ENCODE peak calls at places on chromosomes 4 and X, in nine cellular contexts. C is mesothelial cell of epicardium, L is colonic mucosa, I is AG09319, D is brain microvascular endothelial cell, K is fibroblast of mammary gland, V is OCI-LY7, H is left lung, U is fibroblast of villous mesenchyme. M is an unnamed sample.

GRCh38 chrX:134172588-134173259 is 64.3 kb upstream of the CCDC160 start:
- DNase-seq in C (peak), L (no peak), I (no peak), D (no peak), K (no peak), V (no peak), H (peak), U (peak), M (peak)

GRCh38 chrX:70289793-70290770 is at the start of the genes KIF4A and PDZD11:
- DNase-seq in C (peak), L (peak), I (peak), D (peak), K (peak), V (peak), H (peak), U (peak), M (peak)

GRCh38 chr4:174553828-174554227 is 31.5 kb upstream of the HPGD start:
- DNase-seq in C (no peak), L (no peak), I (peak), D (no peak), K (peak), V (no peak), H (no peak), U (peak), M (no peak)

GRCh38 chr4:146852365-146852764 is 93.3 kb downstream of the TTC29 start:
- DNase-seq in C (no peak), L (no peak), I (no peak), D (no peak), K (no peak), V (no peak), H (no peak), U (no peak), M (no peak)

GRCh38 chrX:43969504-43970501 is 3.4 kb downstream of the NDP start:
- DNase-seq in C (no peak), L (no peak), I (no peak), D (peak), K (peak), V (no peak), H (no peak), U (peak), M (no peak)

GRCh38 chr4:146981651-146982050 is 36.0 kb upstream of the TTC29 start:
- DNase-seq in C (no peak), L (no peak), I (no peak), D (peak), K (peak), V (no peak), H (no peak), U (peak), M (no peak)

GRCh38 chr4:87543835-87544461 is 14.8 kb upstream of the SPARCL1 start:
- DNase-seq in C (no peak), L (no peak), I (peak), D (peak), K (peak), V (no peak), H (no peak), U (peak), M (no peak)

GRCh38 chr4:5204781-5205180 is 153.5 kb downstream of the STK32B start:
- DNase-seq in C (no peak), L (peak), I (no peak), D (no peak), K (peak), V (no peak), H (no peak), U (no peak), M (no peak)

GRCh38 chr4:3074846-3075651 is 568 bp downstream of the HTT start:
- DNase-seq in C (peak), L (peak), I (no peak), D (peak), K (peak), V (peak), H (peak), U (peak), M (peak)

GRCh38 chr4:128310266-128310697 is 22.7 kb upstream of the PGRMC2 start:
- DNase-seq in C (no peak), L (peak), I (no peak), D (no peak), K (peak), V (no peak), H (no peak), U (peak), M (no peak)

GRCh38 chrX:134026732-134027311 is 41.4 kb upstream of the GPC3 start:
- DNase-seq in C (peak), L (peak), I (peak), D (peak), K (peak), V (no peak), H (no peak), U (peak), M (peak)

GRCh38 chr4:30656828-30657227 is 63.3 kb upstream of the PCDH7 start:
- DNase-seq in C (no peak), L (no peak), I (no peak), D (no peak), K (no peak), V (no peak), H (no peak), U (no peak), M (no peak)

GRCh38 chr4:114479595-114479994 is 119.0 kb upstream of the UGT8 start:
- DNase-seq in C (no peak), L (no peak), I (no peak), D (no peak), K (no peak), V (no peak), H (no peak), U (no peak), M (no peak)

GRCh38 chr4:68904786-68905185 is 46.8 kb downstream of the UGT2A3 start:
- DNase-seq in C (no peak), L (peak), I (no peak), D (no peak), K (no peak), V (no peak), H (no peak), U (no peak), M (peak)

GRCh38 chr4:173522874-173523395 is 7.1 kb downstream of the HAND2 start:
- DNase-seq in C (no peak), L (no peak), I (no peak), D (no peak), K (peak), V (no peak), H (no peak), U (peak), M (no peak)

GRCh38 chr4:17324431-17324830 is 187.5 kb downstream of the QDPR start:
- DNase-seq in C (no peak), L (peak), I (peak), D (peak), K (peak), V (peak), H (no peak), U (peak), M (peak)

GRCh38 chr4:17546678-17547077 is 30.3 kb upstream of the LAP3 start:
- DNase-seq in C (no peak), L (no peak), I (no peak), D (no peak), K (no peak), V (no peak), H (no peak), U (no peak), M (no peak)

GRCh38 chrX:53654378-53654777 is 32.1 kb downstream of the HUWE1 start:
- DNase-seq in C (no peak), L (no peak), I (no peak), D (no peak), K (no peak), V (no peak), H (no peak), U (peak), M (no peak)

GRCh38 chr4:20266215-20267082 is 14.7 kb downstream of the SLIT2 start:
- DNase-seq in C (no peak), L (no peak), I (no peak), D (no peak), K (no peak), V (no peak), H (no peak), U (no peak), M (no peak)

DNA sequence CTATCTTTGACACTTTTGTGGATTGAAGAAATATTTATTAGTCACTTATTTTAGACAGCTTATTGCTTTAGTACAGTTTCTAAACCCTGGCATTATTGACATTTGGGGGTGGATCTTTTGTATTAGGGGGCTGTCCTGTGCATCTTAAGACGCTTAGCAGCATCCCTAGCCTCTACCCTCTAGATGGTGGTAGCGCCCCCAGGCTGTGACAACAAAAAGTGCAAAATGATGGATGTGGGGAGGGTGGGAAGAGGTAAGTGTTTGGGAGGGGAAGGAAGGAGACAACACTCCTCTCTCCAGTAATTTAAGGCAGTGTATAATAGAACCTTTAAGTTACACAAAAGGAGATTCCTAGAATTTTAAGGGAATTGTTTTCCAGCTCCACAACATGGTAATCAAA is 1210.6 kb downstream of the C4orf33 start:
- DNase-seq in C (no peak), L (no peak), I (no peak), D (no peak), K (no peak), V (no peak), H (no peak), U (no peak), M (no peak)
- TF ChIP-seq CTCF in C (no peak), L (no peak), I (no peak), D (peak), K (no peak), V (peak), H (no peak), U (no peak), M (no peak)

GRCh38 chr4:92996533-92996932 is 692.8 kb downstream of the GRID2 start:
- DNase-seq in C (no peak), L (no peak), I (no peak), D (no peak), K (no peak), V (no peak), H (no peak), U (no peak), M (no peak)
- TF ChIP-seq CTCF in C (no peak), L (no peak), I (no peak), D (no peak), K (no peak), V (no peak), H (no peak), U (no peak), M (no peak)

GRCh38 chr4:106140601-106141000 is 175.4 kb downstream of the TBCK start:
- DNase-seq in C (no peak), L (no peak), I (no peak), D (no peak), K (no peak), V (no peak), H (no peak), U (no peak), M (no peak)
- TF ChIP-seq CTCF in C (no peak), L (no peak), I (peak), D (no peak), K (no peak), V (no peak), H (no peak), U (no peak), M (no peak)

GRCh38 chrX:26783512-26784225 is 567.7 kb downstream of the MAGEB5 start:
- DNase-seq in C (no peak), L (peak), I (peak), D (peak), K (peak), V (peak), H (no peak), U (peak), M (peak)

GRCh38 chrX:26778320-26778888 is 562.4 kb downstream of the MAGEB5 start:
- DNase-seq in C (no peak), L (no peak), I (no peak), D (no peak), K (peak), V (peak), H (no peak), U (no peak), M (no peak)
- TF ChIP-seq CTCF in C (peak), L (no peak), I (no peak), D (peak), K (peak), V (peak), H (no peak), U (no peak), M (no peak)

GRCh38 chrX:123971963-123972362 is 10.5 kb downstream of the STAG2 start:
- DNase-seq in C (no peak), L (no peak), I (no peak), D (no peak), K (peak), V (no peak), H (no peak), U (peak), M (no peak)

GRCh38 chrX:123975180-123975579 is 13.7 kb downstream of the STAG2 start:
- DNase-seq in C (no peak), L (no peak), I (no peak), D (no peak), K (peak), V (no peak), H (no peak), U (no peak), M (no peak)

DNA sequence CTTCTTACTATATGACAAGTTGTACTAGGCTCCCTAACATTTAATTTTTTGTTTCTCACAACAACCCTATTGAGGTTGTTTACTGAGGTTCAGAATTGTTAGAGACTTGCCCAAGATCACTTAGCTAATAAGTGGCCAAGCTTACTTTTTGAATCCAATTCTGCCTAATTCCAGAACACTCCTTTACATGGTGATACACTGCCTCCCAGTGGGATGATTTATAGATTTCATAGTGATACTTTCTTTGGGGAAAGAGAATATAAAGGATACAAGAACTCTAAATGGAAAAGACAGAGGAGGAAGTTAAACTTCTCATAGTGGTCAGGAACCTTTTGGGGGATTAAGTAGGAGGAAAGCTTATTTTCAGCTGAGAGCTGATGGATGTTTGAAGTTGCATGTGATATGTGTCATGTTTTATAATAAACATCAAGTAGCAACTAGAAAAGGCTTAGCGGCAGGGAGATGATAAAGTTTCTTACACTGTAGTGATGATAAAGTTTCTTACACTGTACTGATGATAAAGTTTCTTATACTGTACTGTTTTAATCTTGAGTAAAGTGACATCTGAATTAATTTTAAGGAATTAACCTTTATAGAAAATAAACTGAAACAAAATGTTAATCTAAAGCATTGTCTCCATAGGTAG is 15.3 kb downstream of the STAG2 start:
- DNase-seq in C (no peak), L (no peak), I (no peak), D (no peak), K (peak), V (peak), H (no peak), U (peak), M (no peak)
- TF ChIP-seq CTCF in C (no peak), L (no peak), I (peak), D (peak), K (peak), V (peak), H (peak), U (peak), M (no peak)

DNA sequence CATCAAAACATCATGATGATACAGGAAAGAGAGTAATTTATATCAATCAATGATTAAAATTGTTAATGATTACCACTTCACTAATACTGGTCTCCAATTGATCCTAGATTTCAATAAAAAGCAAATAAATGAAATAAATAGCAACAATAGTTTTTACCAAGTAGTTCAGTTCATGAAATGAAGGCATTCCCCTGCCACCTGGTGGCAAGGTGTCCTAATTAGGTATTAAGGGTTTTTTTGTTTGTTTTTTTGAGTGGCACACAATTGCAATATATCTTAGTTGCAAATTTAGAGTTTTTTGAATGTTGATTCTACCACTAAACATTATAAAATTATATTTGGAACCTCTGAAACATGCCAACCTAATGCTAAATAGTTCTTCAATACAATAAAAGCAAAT is 157.4 kb upstream of the PDE5A start:
- DNase-seq in C (no peak), L (no peak), I (no peak), D (peak), K (peak), V (no peak), H (no peak), U (peak), M (no peak)
- TF ChIP-seq CTCF in C (no peak), L (peak), I (peak), D (peak), K (peak), V (peak), H (peak), U (peak), M (no peak)

M was measured in GM20000.